ENCODE peak calls at places on chromosomes 11 and 22, in four cellular contexts. E is activated T-cell treated with anti-CD3 and anti-CD28 coated beads, Interleukin-2, amount 50 U/mL, for 24 hours; L is SJSA1; O is stimulated activated CD4-positive, alpha-beta T cell treated with anti-CD3 and anti-CD28 coated beads, TNF-alpha, amount 100 ng/mL, for 24 hours. D is an unnamed sample.

GRCh38 chr11:27524155-27524554 is 17.6 kb upstream of the LIN7C start:
- DNase-seq in L (peak), O (no peak), E (no peak), D (no peak)

GRCh38 chr22:19733755-19734154 is 10.4 kb downstream of the GP1BB start:
- DNase-seq in L (no peak), O (no peak), E (no peak), D (no peak)

GRCh38 chr11:19072464-19072863 is 11.9 kb upstream of the MRGPRX2 start:
- DNase-seq in O (no peak), L (no peak), E (no peak), D (no peak)

GRCh38 chr22:31083923-31084810 is 3.0 kb downstream of the SMTN start:
- DNase-seq in E (no peak), O (no peak), L (no peak), D (no peak)

GRCh38 chr22:42889290-42889689 is 32.2 kb upstream of the ARFGAP3 start:
- DNase-seq in L (no peak), O (no peak), E (no peak), D (no peak)

GRCh38 chr11:107740256-107740655 is 28.4 kb upstream of the SLN start:
- DNase-seq in E (no peak), L (no peak), O (no peak), D (no peak)

GRCh38 chr11:128482512-128483191 is 104.7 kb downstream of the ETS1 start:
- DNase-seq in E (peak), L (no peak), O (no peak), D (no peak)

GRCh38 chr11:2569731-2570210 is 125.0 kb downstream of the KCNQ1 start:
- DNase-seq in O (no peak), L (no peak), E (no peak), D (no peak)

GRCh38 chr22:44883011-44883421 is 126.8 kb downstream of the PHF21B start:
- DNase-seq in O (no peak), E (no peak), L (peak), D (no peak)

GRCh38 chr11:10902301-10902700 is 44.4 kb upstream of the ZBED5 start:
- DNase-seq in L (no peak), O (no peak), E (no peak), D (no peak)

GRCh38 chr11:78202733-78203167 is 14.0 kb downstream of the USP35 start:
- DNase-seq in L (no peak), E (peak), O (peak), D (no peak)

GRCh38 chr22:23772315-23773246 is at the start of gene MMP11:
- DNase-seq in L (peak), E (peak), O (peak), D (no peak)

GRCh38 chr22:26380072-26380471 is 49.0 kb upstream of the ASPHD2 start:
- DNase-seq in O (no peak), E (no peak), L (no peak), D (no peak)

GRCh38 chr11:44300881-44301855 is 8.8 kb downstream of the ALX4 start:
- DNase-seq in E (no peak), L (peak), O (no peak), D (no peak)

GRCh38 chr11:64284048-64284961 is at the start of gene BAD:
- DNase-seq in L (peak), O (peak), E (peak), D (peak)

GRCh38 chr11:4643084-4643483 is 698 bp upstream of the OR51E1 start:
- DNase-seq in O (no peak), L (no peak), E (no peak), D (no peak)

GRCh38 chr11:61959026-61959608 is 8.3 kb downstream of the FTH1 start:
- DNase-seq in L (peak), E (peak), O (no peak), D (no peak)

GRCh38 chr11:65505434-65506315 is 6.8 kb downstream of the MALAT1 start:
- DNase-seq in E (no peak), O (no peak), L (peak), D (no peak)

GRCh38 chr11:132523929-132524328 is 1008.4 kb downstream of the OPCML start:
- DNase-seq in O (no peak), L (no peak), E (no peak), D (no peak)

GRCh38 chr11:61947486-61948210 is 2.5 kb upstream of the BEST1 start:
- DNase-seq in L (peak), O (peak), E (peak), D (peak)

GRCh38 chr11:94201004-94201465 is 72.4 kb downstream of the PANX1 start:
- DNase-seq in O (no peak), L (peak), E (no peak), D (no peak)

GRCh38 chr11:26946209-26946828 is 47.6 kb upstream of the FIBIN start:
- DNase-seq in E (no peak), L (no peak), O (no peak), D (no peak)

GRCh38 chr11:121466063-121466794 is 13.5 kb upstream of the SORL1-AS1 start:
- DNase-seq in E (peak), L (peak), O (no peak), D (no peak)

GRCh38 chr22:30575859-30576258 is 1.4 kb upstream of the GAL3ST1 start:
- DNase-seq in O (no peak), E (no peak), L (no peak), D (no peak)

GRCh38 chr11:70824590-70825300 is 426.4 kb downstream of the CTTN start:
- DNase-seq in L (no peak), E (no peak), O (no peak), D (no peak)

GRCh38 chr22:47034905-47035419 is 272.5 kb downstream of the TBC1D22A start:
- DNase-seq in L (no peak), O (no peak), E (no peak), D (no peak)

GRCh38 chr11:123238297-123238696 is 43.2 kb upstream of the CLMP start:
- DNase-seq in E (no peak), O (no peak), L (no peak), D (no peak)

GRCh38 chr11:39365809-39366436 is 2093.5 kb downstream of the LRRC4C start:
- DNase-seq in O (no peak), L (no peak), E (no peak), D (no peak)

GRCh38 chr11:57567512-57568329 is at the start of gene UBE2L6:
- DNase-seq in O (peak), E (peak), L (peak), D (peak)

GRCh38 chr11:10762185-10762584 is 11.1 kb downstream of the CTR9 start:
- DNase-seq in O (no peak), L (no peak), E (no peak), D (no peak)

GRCh38 chr11:19924321-19925115 is 211.9 kb downstream of the NAV2 start:
- DNase-seq in L (no peak), O (no peak), E (no peak), D (no peak)

GRCh38 chr11:111561801-111562325 is 21.3 kb downstream of the LAYN start:
- DNase-seq in E (no peak), O (no peak), L (peak), D (no peak)

GRCh38 chr11:14774738-14775137 is 117.3 kb downstream of the CYP2R1 start:
- DNase-seq in L (no peak), O (no peak), E (no peak), D (no peak)

GRCh38 chr22:31093090-31093850 is 12.2 kb downstream of the SMTN start:
- DNase-seq in O (no peak), L (peak), E (no peak), D (no peak)

GRCh38 chr22:37735054-37735453 is 38.2 kb downstream of the TRIOBP start:
- DNase-seq in E (no peak), O (no peak), L (peak), D (no peak)

GRCh38 chr11:61699737-61700160 is 19.6 kb downstream of the DAGLA start:
- DNase-seq in O (no peak), L (no peak), E (no peak), D (no peak)

GRCh38 chr11:69220581-69221051 is 64.9 kb downstream of the SMIM38 start:
- DNase-seq in E (peak), O (no peak), L (peak), D (no peak)

GRCh38 chr11:64123102-64123434 is 42.8 kb downstream of the MACROD1 start:
- DNase-seq in E (no peak), L (no peak), O (no peak), D (no peak)

GRCh38 chr11:77467233-77467632 is 6.7 kb downstream of the PAK1 start:
- DNase-seq in L (no peak), E (no peak), O (no peak), D (no peak)

GRCh38 chr11:16292167-16292859 is 64.0 kb downstream of the SOX6 start:
- DNase-seq in E (no peak), L (no peak), O (no peak), D (no peak)